ENCODE peak calls at places on chromosome 16, in seven cellular contexts. U is EL; D is activated CD8-positive, alpha-beta memory T cell treated with anti-CD3 and anti-CD28 coated beads for 48 hours; T is NCI-H2081; Z is putamen; G is stimulated activated CD4-positive, alpha-beta T cell treated with anti-CD3 and anti-CD28 coated beads, Interleukin-2, amount 100 ng/mL, for 24 hours; W is stimulated activated effector memory CD8-positive, alpha-beta T cell treated with anti-CD3 and anti-CD28 coated beads, Interleukin-12 subunit alpha, Interleukin-12 subunit beta, amount 100 ng/mL, for 72 hours. Y is an unnamed sample.

GRCh38 chr16:16001856-16002255 is 52.4 kb downstream of the ABCC1 start:
- DNase-seq in G (no peak), Z (no peak), T (peak), W (no peak), U (no peak), D (no peak), Y (no peak)

GRCh38 chr16:11439790-11440656 is 94.8 kb downstream of the RMI2 start:
- DNase-seq in U (no peak), T (no peak), W (no peak), Z (no peak), D (no peak), G (no peak), Y (no peak)

GRCh38 chr16:81560979-81561657 is 116.5 kb downstream of the CMIP start:
- DNase-seq in Z (no peak), W (no peak), D (no peak), G (no peak), U (peak), T (no peak), Y (no peak)

GRCh38 chr16:22373662-22374310 is 633 bp downstream of the CDR2 start:
- DNase-seq in D (peak), T (peak), U (peak), Z (no peak), G (peak), W (peak), Y (peak)

GRCh38 chr16:57187508-57187854 is 1.4 kb downstream of the RSPRY1 start:
- DNase-seq in U (no peak), D (no peak), G (no peak), T (no peak), Z (no peak), W (no peak), Y (no peak)

GRCh38 chr16:24999856-25000447 is 15.2 kb downstream of the ARHGAP17 start:
- DNase-seq in G (no peak), W (no peak), T (no peak), Z (no peak), D (no peak), U (no peak), Y (no peak)

GRCh38 chr16:50371936-50372595 is 3.3 kb upstream of the BRD7 start:
- DNase-seq in Z (peak), G (no peak), D (no peak), W (peak), T (no peak), U (peak), Y (no peak)

GRCh38 chr16:85475233-85475632 is 137.9 kb upstream of the GSE1 start:
- DNase-seq in G (no peak), D (no peak), Z (no peak), T (no peak), U (no peak), W (no peak), Y (no peak)

GRCh38 chr16:46853713-46854443 is 22.9 kb upstream of the C16orf87 start:
- DNase-seq in D (peak), G (peak), Z (peak), T (peak), W (peak), U (peak), Y (peak)

GRCh38 chr16:19783363-19783762 is 65.3 kb downstream of the IQCK start:
- DNase-seq in Z (no peak), D (no peak), T (no peak), U (no peak), G (no peak), W (no peak), Y (no peak)

GRCh38 chr16:11988258-11988978 is 11.9 kb downstream of the SNX29 start:
- DNase-seq in Z (no peak), D (no peak), G (no peak), T (no peak), W (no peak), U (no peak), Y (no peak)

GRCh38 chr16:71900336-71900735 is 5.0 kb downstream of the IST1 start:
- DNase-seq in Z (no peak), W (no peak), G (no peak), U (peak), D (no peak), T (no peak), Y (no peak)

GRCh38 chr16:50769-51591 is 2.4 kb downstream of the POLR3K start:
- DNase-seq in U (no peak), G (no peak), D (no peak), W (no peak), T (peak), Z (no peak), Y (no peak)

GRCh38 chr16:85231959-85232358 is 119.7 kb upstream of the CIBAR2 start:
- DNase-seq in T (no peak), G (no peak), U (no peak), D (no peak), Z (no peak), W (no peak), Y (no peak)

GRCh38 chr16:57128787-57129389 is 36.5 kb downstream of the CPNE2 start:
- DNase-seq in G (peak), W (peak), D (no peak), T (no peak), Z (no peak), U (no peak), Y (no peak)

GRCh38 chr16:29804455-29805231 is 1.7 kb upstream of the MAZ start:
- DNase-seq in D (no peak), Z (no peak), W (no peak), G (no peak), T (peak), U (peak), Y (no peak)

GRCh38 chr16:78689536-78689935 is 590.1 kb downstream of the WWOX start:
- DNase-seq in W (no peak), D (no peak), T (no peak), G (no peak), U (no peak), Z (no peak), Y (no peak)

GRCh38 chr16:29816694-29817441 is 916 bp downstream of the PAGR1 start:
- DNase-seq in D (no peak), G (peak), U (peak), W (peak), Z (no peak), T (peak), Y (no peak)

GRCh38 chr16:30030011-30030685 is 923 bp downstream of the TLCD3B start:
- DNase-seq in Z (no peak), G (no peak), T (no peak), W (no peak), D (no peak), U (no peak), Y (no peak)

GRCh38 chr16:25897677-25898076 is 205.9 kb downstream of the HS3ST4 start:
- DNase-seq in D (no peak), W (no peak), G (no peak), U (no peak), T (no peak), Z (peak), Y (no peak)